ENCODE peak calls at places on chromosomes 4 and X, in six cellular contexts. One of them, this sample, is unnamed.

GRCh38 chrX:12701625-12702024 is 89.6 kb upstream of the PRPS2 start:
- DNase-seq in GM12878: peak
- DNase-seq in SK-N-SH: peak
- DNase-seq in K562: peak
- DNase-seq in H1: peak
- DNase-seq in HL-60: peak
- DNase-seq in this sample: peak

GRCh38 chr4:66404149-66404548 is 733.9 kb upstream of the EPHA5 start:
- DNase-seq in H1: no peak
- DNase-seq in HL-60: no peak
- DNase-seq in SK-N-SH: no peak
- DNase-seq in GM12878: no peak
- DNase-seq in K562: no peak
- DNase-seq in this sample: no peak

GRCh38 chr4:141375855-141376254 is 155.2 kb downstream of the ZNF330 start:
- DNase-seq in HL-60: no peak
- DNase-seq in SK-N-SH: peak
- DNase-seq in H1: peak
- DNase-seq in GM12878: no peak
- DNase-seq in K562: no peak
- DNase-seq in this sample: peak

GRCh38 chrX:121365572-121366161 is 318.3 kb downstream of the GLUD2 start:
- DNase-seq in SK-N-SH: no peak
- DNase-seq in GM12878: no peak
- DNase-seq in HL-60: no peak
- DNase-seq in H1: no peak
- DNase-seq in K562: no peak
- DNase-seq in this sample: no peak

GRCh38 chr4:176063718-176064117 is 1.9 kb upstream of the WDR17 start:
- DNase-seq in HL-60: no peak
- DNase-seq in K562: no peak
- DNase-seq in GM12878: no peak
- DNase-seq in H1: no peak
- DNase-seq in SK-N-SH: no peak
- DNase-seq in this sample: no peak

GRCh38 chr4:179695175-179695574 is 2252.9 kb upstream of the AGA start:
- DNase-seq in HL-60: no peak
- DNase-seq in SK-N-SH: no peak
- DNase-seq in GM12878: no peak
- DNase-seq in K562: no peak
- DNase-seq in H1: no peak
- DNase-seq in this sample: no peak

GRCh38 chrX:144627947-144628346 is 619.4 kb upstream of the SPANXN1 start:
- DNase-seq in K562: no peak
- DNase-seq in HL-60: no peak
- DNase-seq in SK-N-SH: no peak
- DNase-seq in GM12878: no peak
- DNase-seq in H1: no peak
- DNase-seq in this sample: no peak

GRCh38 chrX:8668797-8669196 is 63.1 kb downstream of the ANOS1 start:
- DNase-seq in HL-60: no peak
- DNase-seq in SK-N-SH: no peak
- DNase-seq in H1: no peak
- DNase-seq in GM12878: no peak
- DNase-seq in K562: no peak
- DNase-seq in this sample: no peak

GRCh38 chr4:83358410-83358809 is 23.8 kb upstream of the HPSE start:
- DNase-seq in H1: no peak
- DNase-seq in K562: no peak
- DNase-seq in SK-N-SH: no peak
- DNase-seq in HL-60: no peak
- DNase-seq in GM12878: no peak
- DNase-seq in this sample: peak

GRCh38 chr4:110184124-110184790 is 14.2 kb downstream of the ELOVL6 start:
- DNase-seq in GM12878: no peak
- DNase-seq in SK-N-SH: no peak
- DNase-seq in K562: no peak
- DNase-seq in HL-60: no peak
- DNase-seq in H1: peak
- DNase-seq in this sample: no peak

GRCh38 chr4:184666670-184667069 is 17.1 kb downstream of the PRIMPOL start:
- DNase-seq in HL-60: no peak
- DNase-seq in GM12878: no peak
- DNase-seq in K562: no peak
- DNase-seq in H1: no peak
- DNase-seq in SK-N-SH: no peak
- DNase-seq in this sample: no peak

GRCh38 chr4:114636192-114636935 is 37.8 kb downstream of the UGT8 start:
- DNase-seq in SK-N-SH: no peak
- DNase-seq in H1: no peak
- DNase-seq in GM12878: no peak
- DNase-seq in K562: no peak
- DNase-seq in HL-60: no peak
- DNase-seq in this sample: no peak

GRCh38 chr4:26613735-26614134 is 29.9 kb downstream of the TBC1D19 start:
- DNase-seq in H1: no peak
- DNase-seq in SK-N-SH: no peak
- DNase-seq in HL-60: no peak
- DNase-seq in GM12878: no peak
- DNase-seq in K562: no peak
- DNase-seq in this sample: no peak

GRCh38 chrX:116732214-116732613 is 269.4 kb upstream of the CT83 start:
- DNase-seq in K562: no peak
- DNase-seq in GM12878: no peak
- DNase-seq in H1: no peak
- DNase-seq in SK-N-SH: no peak
- DNase-seq in HL-60: no peak
- DNase-seq in this sample: no peak

GRCh38 chrX:45063319-45064095 is 137.2 kb downstream of the DIPK2B start:
- DNase-seq in HL-60: no peak
- DNase-seq in GM12878: no peak
- DNase-seq in H1: no peak
- DNase-seq in SK-N-SH: no peak
- DNase-seq in K562: no peak
- DNase-seq in this sample: no peak

GRCh38 chrX:53282313-53282712 is 929 bp upstream of the IQSEC2 start:
- DNase-seq in SK-N-SH: no peak
- DNase-seq in HL-60: no peak
- DNase-seq in K562: no peak
- DNase-seq in GM12878: no peak
- DNase-seq in H1: no peak
- DNase-seq in this sample: no peak
- TF ChIP-seq GABPA in SK-N-SH: no peak
- TF ChIP-seq GABPA in HL-60: no peak
- TF ChIP-seq GABPA in K562: no peak
- TF ChIP-seq GABPA in GM12878: no peak
- TF ChIP-seq GABPA in H1: no peak
- TF ChIP-seq GABPA in this sample: no peak

GRCh38 chrX:1093112-1093511 is 119.3 kb downstream of the CRLF2 start:
- DNase-seq in HL-60: no peak
- DNase-seq in GM12878: no peak
- DNase-seq in SK-N-SH: no peak
- DNase-seq in K562: no peak
- DNase-seq in H1: no peak
- DNase-seq in this sample: no peak
- TF ChIP-seq GABPA in HL-60: no peak
- TF ChIP-seq GABPA in GM12878: no peak
- TF ChIP-seq GABPA in SK-N-SH: no peak
- TF ChIP-seq GABPA in K562: no peak
- TF ChIP-seq GABPA in H1: no peak
- TF ChIP-seq GABPA in this sample: no peak

GRCh38 chr4:164977243-164978164 is at the start of gene TRIM61:
- DNase-seq in GM12878: peak
- DNase-seq in H1: no peak
- DNase-seq in K562: no peak
- DNase-seq in SK-N-SH: peak
- DNase-seq in HL-60: no peak
- DNase-seq in this sample: no peak
- TF ChIP-seq GABPA in GM12878: peak
- TF ChIP-seq GABPA in H1: no peak
- TF ChIP-seq GABPA in K562: peak
- TF ChIP-seq GABPA in SK-N-SH: no peak
- TF ChIP-seq GABPA in HL-60: no peak
- TF ChIP-seq GABPA in this sample: no peak

GRCh38 chr4:67522851-67523671 is 22.2 kb downstream of the CENPC start:
- DNase-seq in GM12878: no peak
- DNase-seq in SK-N-SH: no peak
- DNase-seq in K562: peak
- DNase-seq in HL-60: no peak
- DNase-seq in H1: no peak
- DNase-seq in this sample: no peak
- TF ChIP-seq GABPA in GM12878: no peak
- TF ChIP-seq GABPA in SK-N-SH: no peak
- TF ChIP-seq GABPA in K562: peak
- TF ChIP-seq GABPA in HL-60: no peak
- TF ChIP-seq GABPA in H1: no peak
- TF ChIP-seq GABPA in this sample: no peak

GRCh38 chr4:155629183-155629825 is 37.3 kb upstream of the GUCY1A1 start:
- DNase-seq in SK-N-SH: no peak
- DNase-seq in H1: no peak
- DNase-seq in GM12878: no peak
- DNase-seq in K562: no peak
- DNase-seq in HL-60: no peak
- DNase-seq in this sample: no peak
- TF ChIP-seq GABPA in SK-N-SH: no peak
- TF ChIP-seq GABPA in H1: no peak
- TF ChIP-seq GABPA in GM12878: no peak
- TF ChIP-seq GABPA in K562: no peak
- TF ChIP-seq GABPA in HL-60: no peak
- TF ChIP-seq GABPA in this sample: no peak

GRCh38 chrX:154541589-154541895 is 5.1 kb downstream of the G6PD start:
- DNase-seq in K562: no peak
- DNase-seq in HL-60: no peak
- DNase-seq in H1: no peak
- DNase-seq in GM12878: no peak
- DNase-seq in SK-N-SH: no peak
- DNase-seq in this sample: no peak

GRCh38 chrX:154544885-154545284 is 1.8 kb downstream of the G6PD start:
- DNase-seq in H1: no peak
- DNase-seq in SK-N-SH: no peak
- DNase-seq in K562: no peak
- DNase-seq in GM12878: no peak
- DNase-seq in HL-60: no peak
- DNase-seq in this sample: no peak

GRCh38 chrX:154541896-154542722 is 4.5 kb downstream of the G6PD start:
- DNase-seq in HL-60: peak
- DNase-seq in K562: peak
- DNase-seq in H1: no peak
- DNase-seq in SK-N-SH: no peak
- DNase-seq in GM12878: no peak
- DNase-seq in this sample: peak

GRCh38 chrX:154540897-154541535 is 5.6 kb downstream of the G6PD start:
- DNase-seq in HL-60: no peak
- DNase-seq in SK-N-SH: no peak
- DNase-seq in GM12878: no peak
- DNase-seq in K562: no peak
- DNase-seq in H1: no peak
- DNase-seq in this sample: peak

GRCh38 chrX:154542723-154543424 is 3.8 kb downstream of the G6PD start:
- DNase-seq in GM12878: no peak
- DNase-seq in K562: no peak
- DNase-seq in SK-N-SH: no peak
- DNase-seq in H1: no peak
- DNase-seq in HL-60: peak
- DNase-seq in this sample: peak
- TF ChIP-seq GABPA in GM12878: no peak
- TF ChIP-seq GABPA in K562: no peak
- TF ChIP-seq GABPA in SK-N-SH: no peak
- TF ChIP-seq GABPA in H1: no peak
- TF ChIP-seq GABPA in HL-60: no peak
- TF ChIP-seq GABPA in this sample: no peak